ENCODE peak calls at places on chromosomes 2 and 18, in ten cellular contexts. One of them, this sample, is unnamed.

GRCh38 chr2:38099096-38099997 is 23.4 kb upstream of the CYP1B1 start:
- DNase-seq in AG09309: no peak
- DNase-seq in coronary artery: no peak
- DNase-seq in fibroblast of lung: no peak
- DNase-seq in OCI-LY7: no peak
- DNase-seq in GM12864: no peak
- DNase-seq in HL-60: no peak
- DNase-seq in BJ: no peak
- DNase-seq in dorsolateral prefrontal cortex: no peak
- DNase-seq in ovary: no peak
- DNase-seq in this sample: no peak

GRCh38 chr2:54470241-54470938 is 14.3 kb downstream of the SPTBN1 start:
- DNase-seq in AG09309: no peak
- DNase-seq in coronary artery: no peak
- DNase-seq in fibroblast of lung: peak
- DNase-seq in OCI-LY7: no peak
- DNase-seq in GM12864: no peak
- DNase-seq in HL-60: no peak
- DNase-seq in BJ: no peak
- DNase-seq in dorsolateral prefrontal cortex: no peak
- DNase-seq in ovary: no peak
- DNase-seq in this sample: no peak

GRCh38 chr18:78849046-78849445 is 130.6 kb upstream of the SALL3 start:
- DNase-seq in AG09309: no peak
- DNase-seq in coronary artery: no peak
- DNase-seq in fibroblast of lung: no peak
- DNase-seq in OCI-LY7: no peak
- DNase-seq in GM12864: no peak
- DNase-seq in HL-60: no peak
- DNase-seq in BJ: no peak
- DNase-seq in dorsolateral prefrontal cortex: no peak
- DNase-seq in ovary: no peak
- DNase-seq in this sample: no peak

GRCh38 chr2:233435436-233436190 is 81.3 kb downstream of the DGKD start:
- DNase-seq in AG09309: no peak
- DNase-seq in coronary artery: no peak
- DNase-seq in fibroblast of lung: no peak
- DNase-seq in OCI-LY7: no peak
- DNase-seq in GM12864: no peak
- DNase-seq in HL-60: no peak
- DNase-seq in BJ: no peak
- DNase-seq in dorsolateral prefrontal cortex: peak
- DNase-seq in ovary: no peak
- DNase-seq in this sample: no peak

GRCh38 chr2:74391209-74391579 is 11.1 kb upstream of the DCTN1 start:
- DNase-seq in AG09309: no peak
- DNase-seq in coronary artery: no peak
- DNase-seq in fibroblast of lung: peak
- DNase-seq in OCI-LY7: no peak
- DNase-seq in GM12864: no peak
- DNase-seq in HL-60: peak
- DNase-seq in BJ: no peak
- DNase-seq in dorsolateral prefrontal cortex: no peak
- DNase-seq in ovary: no peak
- DNase-seq in this sample: no peak

GRCh38 chr18:54558609-54559585 is 32.1 kb upstream of the DYNAP start:
- DNase-seq in AG09309: no peak
- DNase-seq in coronary artery: no peak
- DNase-seq in fibroblast of lung: peak
- DNase-seq in OCI-LY7: peak
- DNase-seq in GM12864: peak
- DNase-seq in HL-60: peak
- DNase-seq in BJ: no peak
- DNase-seq in dorsolateral prefrontal cortex: no peak
- DNase-seq in ovary: no peak
- DNase-seq in this sample: peak

GRCh38 chr2:32436150-32436549 is 79.3 kb downstream of the BIRC6 start:
- DNase-seq in AG09309: no peak
- DNase-seq in coronary artery: no peak
- DNase-seq in fibroblast of lung: no peak
- DNase-seq in OCI-LY7: no peak
- DNase-seq in GM12864: no peak
- DNase-seq in HL-60: no peak
- DNase-seq in BJ: no peak
- DNase-seq in dorsolateral prefrontal cortex: no peak
- DNase-seq in ovary: no peak
- DNase-seq in this sample: no peak

GRCh38 chr2:96493072-96493471 is 12.1 kb downstream of the NEURL3 start:
- DNase-seq in AG09309: no peak
- DNase-seq in coronary artery: no peak
- DNase-seq in fibroblast of lung: no peak
- DNase-seq in OCI-LY7: no peak
- DNase-seq in GM12864: no peak
- DNase-seq in HL-60: no peak
- DNase-seq in BJ: no peak
- DNase-seq in dorsolateral prefrontal cortex: no peak
- DNase-seq in ovary: no peak
- DNase-seq in this sample: no peak

GRCh38 chr2:28334527-28334891 is 58.1 kb upstream of the FOSL2 start:
- DNase-seq in AG09309: no peak
- DNase-seq in coronary artery: no peak
- DNase-seq in fibroblast of lung: no peak
- DNase-seq in OCI-LY7: no peak
- DNase-seq in GM12864: no peak
- DNase-seq in HL-60: no peak
- DNase-seq in BJ: no peak
- DNase-seq in dorsolateral prefrontal cortex: no peak
- DNase-seq in ovary: peak
- DNase-seq in this sample: no peak

GRCh38 chr2:55311444-55311870 is 42.4 kb upstream of the MTIF2 start:
- DNase-seq in AG09309: peak
- DNase-seq in coronary artery: no peak
- DNase-seq in fibroblast of lung: peak
- DNase-seq in OCI-LY7: peak
- DNase-seq in GM12864: no peak
- DNase-seq in HL-60: peak
- DNase-seq in BJ: no peak
- DNase-seq in dorsolateral prefrontal cortex: no peak
- DNase-seq in ovary: no peak
- DNase-seq in this sample: peak

GRCh38 chr2:227509824-227510619 is 38.1 kb downstream of the AGFG1 start:
- DNase-seq in AG09309: no peak
- DNase-seq in coronary artery: no peak
- DNase-seq in fibroblast of lung: peak
- DNase-seq in OCI-LY7: no peak
- DNase-seq in GM12864: no peak
- DNase-seq in HL-60: no peak
- DNase-seq in BJ: no peak
- DNase-seq in dorsolateral prefrontal cortex: no peak
- DNase-seq in ovary: no peak
- DNase-seq in this sample: no peak

GRCh38 chr2:150681120-150681796 is 193.8 kb upstream of the RND3 start:
- DNase-seq in AG09309: peak
- DNase-seq in coronary artery: no peak
- DNase-seq in fibroblast of lung: peak
- DNase-seq in OCI-LY7: no peak
- DNase-seq in GM12864: no peak
- DNase-seq in HL-60: peak
- DNase-seq in BJ: peak
- DNase-seq in dorsolateral prefrontal cortex: no peak
- DNase-seq in ovary: no peak
- DNase-seq in this sample: peak

GRCh38 chr2:234772775-234773064 is 179.1 kb upstream of the SH3BP4 start:
- DNase-seq in AG09309: no peak
- DNase-seq in coronary artery: no peak
- DNase-seq in fibroblast of lung: no peak
- DNase-seq in OCI-LY7: no peak
- DNase-seq in GM12864: no peak
- DNase-seq in HL-60: no peak
- DNase-seq in BJ: no peak
- DNase-seq in dorsolateral prefrontal cortex: no peak
- DNase-seq in ovary: peak
- DNase-seq in this sample: no peak

GRCh38 chr2:235935071-235935470 is 233.1 kb downstream of the GBX2 start:
- DNase-seq in AG09309: no peak
- DNase-seq in coronary artery: peak
- DNase-seq in fibroblast of lung: no peak
- DNase-seq in OCI-LY7: no peak
- DNase-seq in GM12864: no peak
- DNase-seq in HL-60: no peak
- DNase-seq in BJ: no peak
- DNase-seq in dorsolateral prefrontal cortex: no peak
- DNase-seq in ovary: no peak
- DNase-seq in this sample: no peak

GRCh38 chr2:170365686-170366085 is 187.7 kb downstream of the MYO3B start:
- DNase-seq in AG09309: no peak
- DNase-seq in coronary artery: no peak
- DNase-seq in fibroblast of lung: no peak
- DNase-seq in OCI-LY7: no peak
- DNase-seq in GM12864: no peak
- DNase-seq in HL-60: no peak
- DNase-seq in BJ: no peak
- DNase-seq in dorsolateral prefrontal cortex: no peak
- DNase-seq in ovary: no peak
- DNase-seq in this sample: no peak

GRCh38 chr2:117738991-117739839 is 75.3 kb upstream of the DDX18 start:
- DNase-seq in AG09309: no peak
- DNase-seq in coronary artery: no peak
- DNase-seq in fibroblast of lung: no peak
- DNase-seq in OCI-LY7: no peak
- DNase-seq in GM12864: no peak
- DNase-seq in HL-60: no peak
- DNase-seq in BJ: no peak
- DNase-seq in dorsolateral prefrontal cortex: no peak
- DNase-seq in ovary: no peak
- DNase-seq in this sample: no peak

DNA sequence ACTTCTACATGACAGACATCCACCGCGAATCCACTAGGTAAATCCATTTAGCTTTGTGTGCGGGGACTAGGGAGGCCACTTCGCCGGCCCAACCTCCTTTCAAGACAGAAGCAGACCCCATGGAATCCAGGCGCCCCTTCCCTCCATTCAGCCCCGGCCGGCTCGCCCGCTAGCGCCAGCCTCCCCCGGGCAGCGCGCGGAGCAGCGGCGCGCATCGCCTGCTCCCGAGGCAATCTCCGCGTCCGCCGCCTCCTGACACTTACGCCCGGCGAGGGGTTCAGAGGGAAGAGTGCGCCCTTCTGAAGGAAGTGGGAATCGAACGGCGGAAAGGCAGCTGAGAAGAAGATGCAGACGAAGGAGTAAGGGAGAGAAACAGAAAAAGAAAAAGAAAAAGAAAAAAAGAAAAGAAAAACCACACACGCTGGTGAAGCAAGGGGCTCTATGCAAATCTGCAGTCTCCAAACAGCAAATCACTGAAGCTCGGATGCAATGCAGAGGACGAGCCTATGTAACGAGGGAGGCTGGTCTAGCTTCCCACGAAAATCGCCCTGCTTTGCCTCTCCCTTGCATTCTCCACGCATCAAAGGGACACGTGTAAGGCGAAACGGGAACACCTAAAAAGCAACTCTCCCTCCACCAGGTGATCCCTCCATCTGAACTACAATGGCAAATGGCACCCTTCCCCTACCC is 684.4 kb downstream of the NRXN1 start:
- DNase-seq in AG09309: no peak
- DNase-seq in coronary artery: no peak
- DNase-seq in fibroblast of lung: peak
- DNase-seq in OCI-LY7: no peak
- DNase-seq in GM12864: no peak
- DNase-seq in HL-60: no peak
- DNase-seq in BJ: no peak
- DNase-seq in dorsolateral prefrontal cortex: no peak
- DNase-seq in ovary: no peak
- DNase-seq in this sample: no peak
- H3K4me3 ChIP-seq in AG09309: no peak
- H3K4me3 ChIP-seq in coronary artery: no peak
- H3K4me3 ChIP-seq in fibroblast of lung: no peak
- H3K4me3 ChIP-seq in OCI-LY7: no peak
- H3K4me3 ChIP-seq in GM12864: no peak
- H3K4me3 ChIP-seq in HL-60: no peak
- H3K4me3 ChIP-seq in BJ: no peak
- H3K4me3 ChIP-seq in dorsolateral prefrontal cortex: peak
- H3K4me3 ChIP-seq in ovary: no peak
- H3K4me3 ChIP-seq in this sample: no peak

DNA sequence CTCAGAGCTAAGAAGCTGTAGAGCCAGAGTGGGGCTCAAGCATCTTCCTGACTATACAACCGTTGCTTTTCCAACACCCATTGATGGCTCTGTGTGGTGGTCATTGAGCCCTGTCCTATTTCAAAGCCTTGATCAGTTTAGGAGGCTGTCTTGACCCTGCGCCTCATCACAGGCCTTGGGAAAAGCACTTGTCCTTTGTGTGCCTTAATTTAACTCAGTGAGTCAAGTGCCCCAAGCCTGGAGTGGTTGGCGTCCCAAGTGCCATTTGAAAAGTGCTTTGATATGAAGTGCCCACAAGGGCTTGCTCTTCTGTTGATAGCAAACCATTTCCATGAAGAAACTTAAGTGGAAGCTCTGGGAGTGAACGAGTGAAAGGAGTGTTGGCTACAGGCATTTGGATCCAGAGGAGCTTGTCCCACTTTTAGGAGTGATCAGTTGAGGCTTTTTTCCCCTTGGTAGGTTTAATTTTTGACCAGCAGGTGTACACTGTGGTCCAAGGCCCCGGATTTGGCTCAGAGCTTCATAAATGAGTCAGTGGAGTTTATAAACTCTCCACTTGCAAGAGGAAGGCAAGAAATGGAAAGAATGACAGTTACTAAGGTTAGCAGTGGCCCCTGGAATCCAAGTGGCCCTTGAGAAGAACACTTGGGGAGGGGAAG is 50.3 kb downstream of the ACTR2 start:
- DNase-seq in AG09309: no peak
- DNase-seq in coronary artery: no peak
- DNase-seq in fibroblast of lung: peak
- DNase-seq in OCI-LY7: no peak
- DNase-seq in GM12864: no peak
- DNase-seq in HL-60: no peak
- DNase-seq in BJ: no peak
- DNase-seq in dorsolateral prefrontal cortex: no peak
- DNase-seq in ovary: no peak
- DNase-seq in this sample: no peak
- TF ChIP-seq CTCF in AG09309: peak
- TF ChIP-seq CTCF in coronary artery: no peak
- TF ChIP-seq CTCF in fibroblast of lung: peak
- TF ChIP-seq CTCF in OCI-LY7: peak
- TF ChIP-seq CTCF in GM12864: no peak
- TF ChIP-seq CTCF in HL-60: no peak
- TF ChIP-seq CTCF in BJ: no peak
- TF ChIP-seq CTCF in dorsolateral prefrontal cortex: no peak
- TF ChIP-seq CTCF in ovary: no peak
- TF ChIP-seq CTCF in this sample: no peak

GRCh38 chr2:86371482-86372002 is 34.1 kb upstream of the REEP1 start:
- DNase-seq in AG09309: no peak
- DNase-seq in coronary artery: no peak
- DNase-seq in fibroblast of lung: no peak
- DNase-seq in OCI-LY7: no peak
- DNase-seq in GM12864: no peak
- DNase-seq in HL-60: no peak
- DNase-seq in BJ: no peak
- DNase-seq in dorsolateral prefrontal cortex: no peak
- DNase-seq in ovary: no peak
- DNase-seq in this sample: no peak
- H3K4me3 ChIP-seq in AG09309: no peak
- H3K4me3 ChIP-seq in coronary artery: no peak
- H3K4me3 ChIP-seq in fibroblast of lung: no peak
- H3K4me3 ChIP-seq in OCI-LY7: no peak
- H3K4me3 ChIP-seq in GM12864: no peak
- H3K4me3 ChIP-seq in HL-60: no peak
- H3K4me3 ChIP-seq in BJ: no peak
- H3K4me3 ChIP-seq in dorsolateral prefrontal cortex: no peak
- H3K4me3 ChIP-seq in ovary: no peak
- H3K4me3 ChIP-seq in this sample: no peak

GRCh38 chr18:58231930-58232329 is 187.9 kb downstream of the NEDD4L start:
- DNase-seq in AG09309: no peak
- DNase-seq in coronary artery: no peak
- DNase-seq in fibroblast of lung: no peak
- DNase-seq in OCI-LY7: no peak
- DNase-seq in GM12864: no peak
- DNase-seq in HL-60: no peak
- DNase-seq in BJ: no peak
- DNase-seq in dorsolateral prefrontal cortex: no peak
- DNase-seq in ovary: no peak
- DNase-seq in this sample: no peak
- TF ChIP-seq CTCF in AG09309: peak
- TF ChIP-seq CTCF in coronary artery: no peak
- TF ChIP-seq CTCF in fibroblast of lung: no peak
- TF ChIP-seq CTCF in OCI-LY7: peak
- TF ChIP-seq CTCF in GM12864: peak
- TF ChIP-seq CTCF in HL-60: peak
- TF ChIP-seq CTCF in BJ: peak
- TF ChIP-seq CTCF in dorsolateral prefrontal cortex: no peak
- TF ChIP-seq CTCF in ovary: no peak
- TF ChIP-seq CTCF in this sample: peak

This sample was measured in HFF-Myc.